ENCODE peak calls at places on chromosomes 5 and 9, in six cellular contexts. One of them, this sample, is unnamed.

GRCh38 chr5:164002214-164002613 is 496.8 kb downstream of the MAT2B start:
- DNase-seq in endothelial cell: no peak
- DNase-seq in fibroblast of pulmonary artery: no peak
- DNase-seq in NB4: no peak
- DNase-seq in cardiac muscle cell: no peak
- DNase-seq in kidney epithelial cell: no peak
- DNase-seq in this sample: no peak

GRCh38 chr5:64514620-64515019 is 8.8 kb downstream of the RGS7BP start:
- DNase-seq in endothelial cell: no peak
- DNase-seq in cardiac muscle cell: no peak
- DNase-seq in kidney epithelial cell: no peak
- DNase-seq in fibroblast of pulmonary artery: no peak
- DNase-seq in NB4: no peak
- DNase-seq in this sample: no peak

GRCh38 chr5:96294887-96295209 is 138.2 kb downstream of the PCSK1 start:
- DNase-seq in cardiac muscle cell: no peak
- DNase-seq in fibroblast of pulmonary artery: no peak
- DNase-seq in kidney epithelial cell: no peak
- DNase-seq in endothelial cell: no peak
- DNase-seq in NB4: no peak
- DNase-seq in this sample: no peak

GRCh38 chr9:108565651-108566378 is 290.0 kb downstream of the ACTL7B start:
- DNase-seq in NB4: peak; percentile 76
- DNase-seq in kidney epithelial cell: no peak
- DNase-seq in endothelial cell: peak; percentile 64
- DNase-seq in cardiac muscle cell: peak; percentile 93
- DNase-seq in fibroblast of pulmonary artery: peak; percentile 95
- DNase-seq in this sample: peak; percentile 49

GRCh38 chr5:174344335-174344734 is 298.8 kb downstream of the NSG2 start:
- DNase-seq in endothelial cell: no peak
- DNase-seq in fibroblast of pulmonary artery: no peak
- DNase-seq in NB4: no peak
- DNase-seq in kidney epithelial cell: no peak
- DNase-seq in cardiac muscle cell: no peak
- DNase-seq in this sample: no peak

GRCh38 chr9:111959468-111959941 is 62.9 kb downstream of the UGCG start:
- DNase-seq in endothelial cell: no peak
- DNase-seq in fibroblast of pulmonary artery: peak; percentile 89
- DNase-seq in NB4: no peak
- DNase-seq in cardiac muscle cell: peak; percentile 76
- DNase-seq in kidney epithelial cell: peak; percentile 99
- DNase-seq in this sample: no peak

GRCh38 chr5:1437452-1437851 is 7.8 kb downstream of the SLC6A3 start:
- DNase-seq in fibroblast of pulmonary artery: peak; percentile 48
- DNase-seq in endothelial cell: no peak
- DNase-seq in kidney epithelial cell: no peak
- DNase-seq in cardiac muscle cell: peak; percentile 56
- DNase-seq in NB4: peak; percentile 46
- DNase-seq in this sample: no peak

GRCh38 chr5:74310967-74311930 is 329.3 kb downstream of the ENC1 start:
- DNase-seq in kidney epithelial cell: no peak
- DNase-seq in fibroblast of pulmonary artery: no peak
- DNase-seq in NB4: no peak
- DNase-seq in cardiac muscle cell: no peak
- DNase-seq in endothelial cell: no peak
- DNase-seq in this sample: no peak

GRCh38 chr5:116709082-116709481 is 134.5 kb upstream of the SEMA6A start:
- DNase-seq in NB4: no peak
- DNase-seq in cardiac muscle cell: no peak
- DNase-seq in endothelial cell: no peak
- DNase-seq in kidney epithelial cell: no peak
- DNase-seq in fibroblast of pulmonary artery: no peak
- DNase-seq in this sample: no peak

GRCh38 chr5:153901449-153901848 is 137.3 kb downstream of the FAM114A2 start:
- DNase-seq in cardiac muscle cell: no peak
- DNase-seq in NB4: no peak
- DNase-seq in fibroblast of pulmonary artery: no peak
- DNase-seq in endothelial cell: no peak
- DNase-seq in kidney epithelial cell: no peak
- DNase-seq in this sample: no peak

GRCh38 chr5:150787659-150788058 is 9.1 kb downstream of the SMIM3 start:
- DNase-seq in fibroblast of pulmonary artery: no peak
- DNase-seq in kidney epithelial cell: no peak
- DNase-seq in endothelial cell: no peak
- DNase-seq in NB4: peak; percentile 64
- DNase-seq in cardiac muscle cell: no peak
- DNase-seq in this sample: no peak

GRCh38 chr5:4857761-4858160 is 282.4 kb upstream of the ADAMTS16 start:
- DNase-seq in endothelial cell: no peak
- DNase-seq in cardiac muscle cell: no peak
- DNase-seq in fibroblast of pulmonary artery: no peak
- DNase-seq in kidney epithelial cell: no peak
- DNase-seq in NB4: no peak
- DNase-seq in this sample: no peak

GRCh38 chr5:140018517-140018916 is 24.6 kb downstream of the NRG2 start:
- DNase-seq in endothelial cell: no peak
- DNase-seq in kidney epithelial cell: no peak
- DNase-seq in fibroblast of pulmonary artery: no peak
- DNase-seq in NB4: no peak
- DNase-seq in cardiac muscle cell: no peak
- DNase-seq in this sample: no peak

GRCh38 chr9:24614070-24614469 is 68.4 kb upstream of the IZUMO3 start:
- DNase-seq in NB4: no peak
- DNase-seq in kidney epithelial cell: no peak
- DNase-seq in cardiac muscle cell: no peak
- DNase-seq in fibroblast of pulmonary artery: peak; percentile 3
- DNase-seq in endothelial cell: peak; percentile 3
- DNase-seq in this sample: no peak

GRCh38 chr5:161258438-161258837 is 288.1 kb downstream of the GABRB2 start:
- DNase-seq in endothelial cell: no peak
- DNase-seq in kidney epithelial cell: no peak
- DNase-seq in cardiac muscle cell: no peak
- DNase-seq in fibroblast of pulmonary artery: no peak
- DNase-seq in NB4: no peak
- DNase-seq in this sample: no peak

GRCh38 chr5:27008604-27009564 is 29.5 kb downstream of the CDH9 start:
- DNase-seq in cardiac muscle cell: no peak
- DNase-seq in NB4: no peak
- DNase-seq in fibroblast of pulmonary artery: no peak
- DNase-seq in kidney epithelial cell: no peak
- DNase-seq in endothelial cell: no peak
- DNase-seq in this sample: no peak

GRCh38 chr5:77428526-77428925 is 63.6 kb downstream of the WDR41 start:
- DNase-seq in fibroblast of pulmonary artery: no peak
- DNase-seq in endothelial cell: no peak
- DNase-seq in cardiac muscle cell: no peak
- DNase-seq in NB4: no peak
- DNase-seq in kidney epithelial cell: no peak
- DNase-seq in this sample: no peak

GRCh38 chr9:93091453-93092081 is 4.5 kb upstream of the CARD19 start:
- DNase-seq in NB4: peak; percentile 74
- DNase-seq in kidney epithelial cell: peak; percentile 82
- DNase-seq in cardiac muscle cell: peak; percentile 82
- DNase-seq in endothelial cell: no peak
- DNase-seq in fibroblast of pulmonary artery: peak; percentile 87
- DNase-seq in this sample: no peak

GRCh38 chr5:62717211-62717927 is 138.8 kb downstream of the LRRC70 start:
- DNase-seq in endothelial cell: no peak
- DNase-seq in kidney epithelial cell: no peak
- DNase-seq in NB4: peak; percentile 51
- DNase-seq in fibroblast of pulmonary artery: peak; percentile 3
- DNase-seq in cardiac muscle cell: peak; percentile 40
- DNase-seq in this sample: no peak

GRCh38 chr9:133164209-133164590 is 486 bp upstream of the GBGT1 start:
- DNase-seq in NB4: no peak
- DNase-seq in endothelial cell: no peak
- DNase-seq in kidney epithelial cell: no peak
- DNase-seq in cardiac muscle cell: no peak
- DNase-seq in fibroblast of pulmonary artery: no peak
- DNase-seq in this sample: no peak

GRCh38 chr5:10898489-10898888 is 137.5 kb upstream of the DAP start:
- DNase-seq in NB4: no peak
- DNase-seq in fibroblast of pulmonary artery: no peak
- DNase-seq in endothelial cell: no peak
- DNase-seq in kidney epithelial cell: no peak
- DNase-seq in cardiac muscle cell: no peak
- DNase-seq in this sample: no peak

GRCh38 chr9:130446111-130446861 is 1.5 kb downstream of the ASS1 start:
- DNase-seq in cardiac muscle cell: peak; percentile 99
- DNase-seq in NB4: peak; percentile 91
- DNase-seq in fibroblast of pulmonary artery: peak; percentile 97
- DNase-seq in endothelial cell: no peak
- DNase-seq in kidney epithelial cell: no peak
- DNase-seq in this sample: no peak

GRCh38 chr5:39225405-39226099 is 6.2 kb upstream of the FYB1 start:
- DNase-seq in NB4: peak; percentile 73
- DNase-seq in cardiac muscle cell: no peak
- DNase-seq in endothelial cell: no peak
- DNase-seq in fibroblast of pulmonary artery: no peak
- DNase-seq in kidney epithelial cell: no peak
- DNase-seq in this sample: no peak

GRCh38 chr5:55232985-55233928 is at the start of gene CCNO:
- DNase-seq in cardiac muscle cell: peak; percentile 82
- DNase-seq in kidney epithelial cell: no peak
- DNase-seq in endothelial cell: peak; percentile 64
- DNase-seq in fibroblast of pulmonary artery: peak; percentile 72
- DNase-seq in NB4: peak; percentile 83
- DNase-seq in this sample: peak; percentile 71

GRCh38 chr9:17402309-17402708 is 176.6 kb upstream of the SH3GL2 start:
- DNase-seq in NB4: peak; percentile 84
- DNase-seq in endothelial cell: peak; percentile 11
- DNase-seq in cardiac muscle cell: peak; percentile 52
- DNase-seq in fibroblast of pulmonary artery: peak; percentile 51
- DNase-seq in kidney epithelial cell: no peak
- DNase-seq in this sample: no peak

GRCh38 chr5:103111458-103111857 is 8.5 kb downstream of the GIN1 start:
- DNase-seq in cardiac muscle cell: no peak
- DNase-seq in kidney epithelial cell: no peak
- DNase-seq in endothelial cell: no peak
- DNase-seq in NB4: peak; percentile 69
- DNase-seq in fibroblast of pulmonary artery: no peak
- DNase-seq in this sample: no peak

GRCh38 chr5:54146906-54147305 is 163.5 kb downstream of the ARL15 start:
- DNase-seq in cardiac muscle cell: no peak
- DNase-seq in NB4: no peak
- DNase-seq in kidney epithelial cell: no peak
- DNase-seq in endothelial cell: no peak
- DNase-seq in fibroblast of pulmonary artery: no peak
- DNase-seq in this sample: no peak

DNA sequence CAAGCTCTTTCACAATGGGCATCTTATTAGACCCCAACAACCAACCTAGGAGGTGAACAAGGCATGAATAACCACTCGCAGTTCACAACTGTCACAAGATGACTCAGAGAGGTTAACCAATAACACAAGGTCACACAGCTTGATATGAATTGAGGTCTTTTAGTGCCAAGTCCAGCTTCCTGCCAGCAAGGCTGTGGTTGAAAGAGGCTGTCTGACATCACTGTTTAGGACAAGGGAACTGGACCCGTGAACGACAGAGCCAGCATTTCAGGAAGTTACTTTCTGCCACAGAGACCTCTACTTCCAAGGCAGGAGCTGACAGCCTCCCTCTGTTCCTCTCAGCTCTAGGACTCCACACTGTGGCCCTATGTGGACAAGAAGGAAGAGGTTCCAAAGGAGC is 53.4 kb upstream of the ALDH1B1 start:
- DNase-seq in kidney epithelial cell: peak; percentile 56
- DNase-seq in NB4: peak; percentile 29
- DNase-seq in cardiac muscle cell: peak; percentile 70
- DNase-seq in fibroblast of pulmonary artery: peak; percentile 39
- DNase-seq in endothelial cell: no peak
- DNase-seq in this sample: no peak
- TF ChIP-seq CTCF in kidney epithelial cell: no peak
- TF ChIP-seq CTCF in NB4: no peak
- TF ChIP-seq CTCF in cardiac muscle cell: no peak
- TF ChIP-seq CTCF in fibroblast of pulmonary artery: no peak
- TF ChIP-seq CTCF in endothelial cell: no peak
- TF ChIP-seq CTCF in this sample: no peak

DNA sequence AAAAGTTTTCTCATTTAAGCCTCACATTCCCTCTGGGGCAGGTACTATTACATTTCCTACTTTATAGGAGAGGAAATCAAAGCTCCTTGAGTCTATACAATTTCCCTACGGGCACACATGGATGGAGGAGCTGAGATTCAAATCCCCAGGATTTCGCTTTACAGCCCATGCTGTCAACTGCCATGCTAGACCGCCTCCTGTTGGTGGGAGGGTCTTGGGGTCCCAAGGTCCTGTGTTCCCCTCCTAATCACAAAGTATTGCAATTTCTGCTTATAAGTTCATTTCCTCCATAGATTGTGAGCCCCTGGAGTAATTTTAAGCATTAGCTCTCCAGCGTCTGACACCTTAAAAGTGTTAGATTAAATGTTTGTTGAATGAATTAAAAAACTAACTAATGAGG is 95.9 kb upstream of the SMARCA2 start:
- DNase-seq in kidney epithelial cell: no peak
- DNase-seq in NB4: no peak
- DNase-seq in cardiac muscle cell: no peak
- DNase-seq in endothelial cell: no peak
- DNase-seq in fibroblast of pulmonary artery: no peak
- DNase-seq in this sample: no peak
- TF ChIP-seq CTCF in kidney epithelial cell: no peak
- TF ChIP-seq CTCF in NB4: no peak
- TF ChIP-seq CTCF in cardiac muscle cell: no peak
- TF ChIP-seq CTCF in endothelial cell: no peak
- TF ChIP-seq CTCF in fibroblast of pulmonary artery: no peak
- TF ChIP-seq CTCF in this sample: no peak

GRCh38 chr5:92402045-92402444 is 1018.9 kb upstream of the ARRDC3 start:
- DNase-seq in cardiac muscle cell: no peak
- DNase-seq in kidney epithelial cell: no peak
- DNase-seq in endothelial cell: no peak
- DNase-seq in NB4: no peak
- DNase-seq in fibroblast of pulmonary artery: peak; percentile 18
- DNase-seq in this sample: no peak
- TF ChIP-seq CTCF in cardiac muscle cell: no peak
- TF ChIP-seq CTCF in kidney epithelial cell: no peak
- TF ChIP-seq CTCF in endothelial cell: no peak
- TF ChIP-seq CTCF in NB4: no peak
- TF ChIP-seq CTCF in fibroblast of pulmonary artery: no peak
- TF ChIP-seq CTCF in this sample: no peak

GRCh38 chr5:91283326-91283725 is 99.8 kb downstream of the ARRDC3 start:
- DNase-seq in kidney epithelial cell: no peak
- DNase-seq in NB4: no peak
- DNase-seq in cardiac muscle cell: no peak
- DNase-seq in fibroblast of pulmonary artery: no peak
- DNase-seq in endothelial cell: no peak
- DNase-seq in this sample: no peak

GRCh38 chr5:91282210-91282609 is 100.9 kb downstream of the ARRDC3 start:
- DNase-seq in NB4: no peak
- DNase-seq in cardiac muscle cell: no peak
- DNase-seq in fibroblast of pulmonary artery: no peak
- DNase-seq in kidney epithelial cell: no peak
- DNase-seq in endothelial cell: no peak
- DNase-seq in this sample: no peak

GRCh38 chr5:91280062-91280941 is 102.8 kb downstream of the ARRDC3 start:
- DNase-seq in kidney epithelial cell: peak; percentile 96
- DNase-seq in NB4: peak; percentile 93
- DNase-seq in fibroblast of pulmonary artery: peak; percentile 99
- DNase-seq in cardiac muscle cell: peak; percentile 99
- DNase-seq in endothelial cell: peak; percentile 91
- DNase-seq in this sample: peak; percentile 85

GRCh38 chr5:91280942-91281269 is 102.2 kb downstream of the ARRDC3 start:
- DNase-seq in endothelial cell: no peak
- DNase-seq in NB4: no peak
- DNase-seq in kidney epithelial cell: no peak
- DNase-seq in cardiac muscle cell: no peak
- DNase-seq in fibroblast of pulmonary artery: no peak
- DNase-seq in this sample: no peak

GRCh38 chr5:91281409-91281808 is 101.7 kb downstream of the ARRDC3 start:
- DNase-seq in endothelial cell: no peak
- DNase-seq in NB4: peak; percentile 14
- DNase-seq in fibroblast of pulmonary artery: peak; percentile 82
- DNase-seq in kidney epithelial cell: peak; percentile 93
- DNase-seq in cardiac muscle cell: peak; percentile 69
- DNase-seq in this sample: no peak
- TF ChIP-seq CTCF in endothelial cell: no peak
- TF ChIP-seq CTCF in NB4: no peak
- TF ChIP-seq CTCF in fibroblast of pulmonary artery: no peak
- TF ChIP-seq CTCF in kidney epithelial cell: no peak
- TF ChIP-seq CTCF in cardiac muscle cell: no peak
- TF ChIP-seq CTCF in this sample: no peak

This sample was measured in GM13977.